ENCODE peak calls at places on chromosome 20, in five cellular contexts. M is left ventricle myocardium inferior, B is astrocyte, O is colonic mucosa, V is tibial nerve. L is an unnamed sample.
A peak's percentile ranks its signal among the peaks of the same experiment; 100 is the strongest.

GRCh38 chr20:11178946-11179654 is 505.3 kb upstream of the JAG1 start:
- DNase-seq in O (no peak), B (peak; percentile 89), M (no peak), V (no peak), L (peak; percentile 82)

GRCh38 chr20:25320035-25320800 is 70.4 kb downstream of the ABHD12 start:
- DNase-seq in O (peak; percentile 15), B (no peak), V (no peak), M (no peak), L (no peak)

GRCh38 chr20:41178495-41178894 is 41.2 kb downstream of the PLCG1 start:
- DNase-seq in M (no peak), V (peak; percentile 4), O (no peak), B (no peak), L (no peak)

GRCh38 chr20:41664584-41664983 is 46.4 kb upstream of the CHD6 start:
- DNase-seq in V (no peak), B (no peak), O (no peak), M (no peak), L (no peak)

GRCh38 chr20:33401042-33401921 is at the start of gene CDK5RAP1:
- DNase-seq in M (peak; percentile 84), V (peak; percentile 72), O (peak; percentile 87), B (peak; percentile 89), L (peak; percentile 63)

GRCh38 chr20:24614341-24614740 is 144.9 kb downstream of the SYNDIG1 start:
- DNase-seq in B (no peak), M (no peak), O (no peak), V (no peak), L (no peak)

GRCh38 chr20:53914091-53914860 is 156.1 kb downstream of the BCAS1 start:
- DNase-seq in O (no peak), M (no peak), B (peak; percentile 74), V (no peak), L (no peak)

GRCh38 chr20:44908987-44909871 is 631 bp upstream of the PABPC1L start:
- DNase-seq in O (no peak), M (no peak), V (no peak), B (no peak), L (no peak)

GRCh38 chr20:21323640-21324039 is 20.5 kb downstream of the XRN2 start:
- DNase-seq in V (no peak), B (peak; percentile 66), M (no peak), O (no peak), L (peak; percentile 61)

GRCh38 chr20:2006452-2007381 is 12.9 kb upstream of the PDYN start:
- DNase-seq in M (no peak), B (peak; percentile 67), O (no peak), V (no peak), L (no peak)

GRCh38 chr20:57589123-57589727 is 28.3 kb downstream of the PCK1 start:
- DNase-seq in O (no peak), M (no peak), B (no peak), V (no peak), L (no peak)

GRCh38 chr20:57591289-57592229 is 28.7 kb downstream of the ZBP1 start:
- DNase-seq in M (no peak), B (no peak), V (no peak), O (no peak), L (no peak)

GRCh38 chr20:57590485-57591288 is 29.5 kb downstream of the ZBP1 start:
- DNase-seq in O (no peak), V (no peak), M (no peak), B (no peak), L (no peak)

GRCh38 chr20:57588596-57588995 is 27.7 kb downstream of the PCK1 start:
- DNase-seq in B (no peak), M (no peak), V (no peak), O (no peak), L (no peak)

GRCh38 chr20:57589728-57590484 is 29.0 kb downstream of the PCK1 start:
- DNase-seq in V (no peak), M (no peak), O (peak; percentile 85), B (no peak), L (no peak)
- TF ChIP-seq CTCF in V (no peak), M (no peak), O (no peak), B (no peak), L (no peak)

GRCh38 chr20:18778993-18779392 is 34.6 kb upstream of the SCP2D1 start:
- DNase-seq in V (no peak), M (no peak), B (no peak), O (no peak), L (no peak)
- TF ChIP-seq CTCF in V (no peak), M (no peak), B (no peak), O (no peak), L (no peak)

DNA sequence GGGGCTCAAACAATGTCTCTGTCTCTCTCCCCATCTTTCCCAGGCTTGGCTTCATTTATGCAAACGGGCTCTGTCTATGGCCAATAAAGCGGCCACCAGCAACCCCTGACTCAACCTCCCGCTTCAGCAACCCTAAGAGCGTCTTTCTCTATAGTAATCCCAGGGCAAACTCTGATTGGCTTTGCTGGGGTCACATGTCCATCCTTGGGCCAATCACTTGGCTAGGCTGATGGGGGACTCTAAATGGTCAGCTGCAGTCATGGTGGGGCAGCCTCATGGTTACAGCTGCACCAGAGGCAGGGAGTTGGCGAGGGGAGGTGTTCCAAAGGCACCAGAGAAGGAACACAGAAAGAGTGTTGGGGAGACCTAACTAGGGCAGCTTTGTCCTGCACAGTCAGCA is 68.5 kb upstream of the BLCAP start:
- DNase-seq in B (no peak), V (no peak), O (no peak), M (no peak), L (no peak)
- TF ChIP-seq CTCF in B (no peak), V (no peak), O (no peak), M (no peak), L (no peak)

DNA sequence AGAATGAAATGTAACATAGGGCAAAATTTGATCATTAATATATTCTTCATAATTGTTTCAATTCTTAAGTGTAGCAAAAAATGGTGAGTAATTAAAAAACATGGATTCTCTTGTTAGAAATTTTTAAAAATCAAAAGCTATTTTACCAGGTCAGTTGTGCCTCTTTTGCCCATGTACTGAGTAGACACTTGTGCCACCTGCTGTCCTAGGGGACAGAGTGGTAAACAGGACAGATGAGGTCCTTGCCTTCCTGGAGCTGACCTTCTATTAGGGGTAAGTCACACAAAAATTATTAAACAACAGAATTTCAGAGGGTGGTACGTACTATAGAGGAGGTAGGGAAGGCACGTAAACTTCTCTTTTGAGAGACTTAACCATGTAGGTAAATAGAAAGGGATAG is 6.5 kb downstream of the RNF24 start:
- DNase-seq in B (no peak), V (no peak), O (no peak), M (no peak), L (no peak)
- TF ChIP-seq CTCF in B (no peak), V (no peak), O (no peak), M (peak; percentile 35), L (peak; percentile 24)

GRCh38 chr20:258963-259362 is 1.4 kb downstream of the DEFB132 start:
- DNase-seq in M (no peak), O (no peak), B (no peak), V (no peak), L (no peak)
- TF ChIP-seq CTCF in M (peak; percentile 24), O (no peak), B (no peak), V (no peak), L (peak; percentile 47)

DNA sequence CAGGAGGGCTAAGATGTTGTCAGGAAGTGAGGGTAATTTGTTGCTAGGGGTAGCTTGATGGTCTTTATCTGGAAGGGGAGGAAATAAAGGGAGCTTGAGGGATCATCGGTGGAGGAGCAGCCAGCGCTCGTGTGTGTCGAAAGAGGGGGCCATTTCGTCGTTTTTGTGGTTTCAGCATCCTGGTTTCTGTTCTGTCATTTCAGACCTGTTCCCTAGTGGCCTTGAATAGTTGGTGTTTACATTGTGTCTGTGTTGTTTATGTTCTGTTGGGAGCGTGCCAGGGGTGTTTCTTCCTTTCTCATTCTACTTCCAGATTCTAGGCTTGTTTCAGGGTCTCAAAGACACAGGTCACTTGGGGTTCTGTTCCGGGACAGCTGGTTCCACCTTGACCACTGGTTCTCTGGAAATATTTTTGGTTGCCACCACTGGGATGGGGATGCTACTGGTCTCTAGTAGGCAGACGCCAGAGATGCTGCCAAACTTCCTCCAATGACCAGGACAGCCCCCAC is 113.9 kb upstream of the NAA20 start:
- DNase-seq in V (no peak), O (peak; percentile 59), B (no peak), M (no peak), L (no peak)
- TF ChIP-seq CTCF in V (no peak), O (no peak), B (no peak), M (peak; percentile 26), L (no peak)

DNA sequence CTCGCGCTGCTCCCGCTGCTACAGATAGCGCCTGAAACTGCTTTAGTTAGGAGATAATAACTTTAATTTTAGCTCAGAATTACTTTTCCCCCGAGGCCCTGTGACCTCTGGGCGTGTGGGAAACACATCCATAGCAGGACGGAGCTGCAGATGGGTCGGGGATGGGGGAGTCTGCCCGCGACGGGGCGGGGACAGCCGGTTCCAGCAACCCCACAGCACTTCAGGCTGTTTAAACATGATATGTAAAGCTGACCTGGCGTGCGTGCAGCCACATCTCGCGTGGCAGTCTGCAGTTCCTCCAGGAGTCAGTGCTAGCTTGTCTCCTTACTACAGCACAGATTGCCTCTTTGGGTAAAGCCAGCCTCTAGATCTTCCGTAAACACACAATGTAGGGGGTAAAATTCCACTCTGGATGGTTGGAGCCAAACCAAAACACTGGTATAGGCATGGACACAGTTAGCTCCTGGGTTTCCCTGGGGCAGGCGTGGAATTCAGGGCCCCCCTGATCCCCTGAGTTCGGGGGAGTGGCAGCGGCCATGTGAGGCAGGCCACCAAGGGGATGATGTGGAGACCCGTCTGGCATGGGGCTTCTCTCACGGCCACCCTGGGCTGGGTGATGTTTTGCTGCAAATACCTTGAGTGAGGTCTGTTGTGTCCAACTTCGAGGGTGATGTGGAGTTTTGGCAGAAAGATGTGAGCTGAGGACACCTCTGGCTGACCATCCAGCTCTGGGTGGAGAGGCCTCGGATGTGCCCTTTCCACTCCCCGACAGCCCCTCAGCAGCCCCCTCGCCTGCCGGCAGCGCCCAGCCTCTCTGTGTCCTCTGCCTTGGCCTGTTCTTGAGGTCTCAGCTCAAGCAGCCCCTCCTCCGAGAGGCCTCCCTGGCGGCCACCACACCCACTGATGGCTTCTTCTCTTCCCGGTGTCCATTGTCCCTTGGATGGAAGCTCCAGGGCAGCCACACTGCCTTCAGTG is 214.5 kb downstream of the TAF4 start:
- DNase-seq in V (no peak), O (no peak), M (no peak), B (no peak), L (no peak)
- TF ChIP-seq CTCF in V (no peak), O (no peak), M (no peak), B (no peak), L (no peak)